ENCODE peak calls at places on chromosomes 6 and 20, in eight cellular contexts. Z is epithelial cell of proximal tubule, Q is AG09309, G is cardiac muscle cell, U is tibial nerve, N is esophagus squamous epithelium, L is RWPE1, C is AG09319. P is an unnamed sample.

GRCh38 chr20:25739615-25740320 is 43.1 kb upstream of the ZNF337 start:
- DNase-seq in Q (no peak), C (no peak), G (peak), N (no peak), L (peak), U (no peak), Z (no peak), P (no peak)

GRCh38 chr6:105968230-105968954 is 117.7 kb upstream of the PRDM1 start:
- DNase-seq in Q (no peak), N (no peak), G (no peak), C (no peak), L (no peak), Z (no peak), U (no peak), P (no peak)

GRCh38 chr20:61720348-61720696 is 345.4 kb downstream of the TAF4 start:
- DNase-seq in U (no peak), C (no peak), L (no peak), N (no peak), G (no peak), Z (no peak), Q (no peak), P (no peak)

GRCh38 chr6:18186033-18186432 is 30.8 kb downstream of the KDM1B start:
- DNase-seq in Z (no peak), U (no peak), L (no peak), C (no peak), N (no peak), Q (no peak), G (peak), P (no peak)

GRCh38 chr6:23228439-23229024 is 659.2 kb downstream of the HDGFL1 start:
- DNase-seq in N (no peak), C (no peak), Z (no peak), G (no peak), U (no peak), Q (no peak), L (no peak), P (no peak)

GRCh38 chr6:82686719-82687118 is 323.1 kb downstream of the TPBG start:
- DNase-seq in Q (no peak), N (no peak), L (no peak), U (no peak), C (no peak), G (no peak), Z (no peak), P (no peak)

GRCh38 chr6:41336824-41337223 is 1.4 kb downstream of the NCR2 start:
- DNase-seq in L (no peak), G (no peak), U (no peak), C (no peak), Z (no peak), N (no peak), Q (no peak), P (no peak)

GRCh38 chr20:10739575-10739974 is 65.8 kb upstream of the JAG1 start:
- DNase-seq in N (no peak), U (no peak), L (peak), Z (no peak), G (peak), C (no peak), Q (no peak), P (no peak)

GRCh38 chr6:33702345-33702977 is 9.0 kb downstream of the UQCC2 start:
- DNase-seq in L (no peak), U (no peak), N (no peak), G (peak), Q (peak), C (no peak), Z (no peak), P (peak)

GRCh38 chr6:29887330-29887818 is 55.0 kb upstream of the HLA-A start:
- DNase-seq in Z (no peak), N (no peak), Q (no peak), G (peak), L (peak), C (no peak), U (peak), P (no peak)

GRCh38 chr6:26086214-26086613 is 1.0 kb upstream of the HFE start:
- DNase-seq in G (no peak), U (no peak), C (no peak), L (no peak), N (no peak), Q (no peak), Z (no peak), P (no peak)

GRCh38 chr6:26092443-26092842 is 5.2 kb downstream of the HFE start:
- DNase-seq in L (no peak), C (no peak), Z (no peak), Q (no peak), G (no peak), U (no peak), N (no peak), P (no peak)

GRCh38 chr6:26088344-26088743 is 1.1 kb downstream of the HFE start:
- DNase-seq in N (no peak), C (no peak), G (no peak), Q (no peak), Z (no peak), U (no peak), L (no peak), P (no peak)

GRCh38 chr6:26089272-26089671 is 2.0 kb downstream of the HFE start:
- DNase-seq in Z (no peak), C (no peak), N (no peak), G (peak), U (no peak), Q (no peak), L (no peak), P (no peak)

GRCh38 chr6:26087284-26088115 is at the start of gene HFE:
- DNase-seq in Z (no peak), C (no peak), L (peak), G (peak), U (no peak), Q (no peak), N (no peak), P (peak)
- TF ChIP-seq CTCF in Z (peak), C (peak), L (no peak), G (peak), U (no peak), Q (peak), N (no peak), P (no peak)

GRCh38 chr20:43925786-43926185 is 11.1 kb downstream of the TOX2 start:
- DNase-seq in L (no peak), N (no peak), U (no peak), Z (no peak), Q (no peak), G (peak), C (no peak), P (no peak)
- TF ChIP-seq CTCF in L (no peak), N (no peak), U (no peak), Z (no peak), Q (no peak), G (peak), C (peak), P (no peak)

GRCh38 chr20:1119524-1119923 is 1.1 kb downstream of the PSMF1 start:
- DNase-seq in N (no peak), L (no peak), Q (no peak), U (no peak), C (no peak), Z (no peak), G (no peak), P (no peak)

GRCh38 chr20:1119128-1119505 is 715 bp downstream of the PSMF1 start:
- DNase-seq in U (no peak), L (no peak), N (no peak), C (no peak), Z (no peak), Q (no peak), G (no peak), P (no peak)

GRCh38 chr20:1118004-1118335 is 432 bp upstream of the PSMF1 start:
- DNase-seq in Z (no peak), N (no peak), G (no peak), C (no peak), Q (no peak), L (no peak), U (no peak), P (no peak)

GRCh38 chr20:1121439-1121838 is 3.0 kb downstream of the PSMF1 start:
- DNase-seq in N (no peak), C (no peak), U (no peak), Q (no peak), Z (no peak), L (no peak), G (peak), P (no peak)

DNA sequence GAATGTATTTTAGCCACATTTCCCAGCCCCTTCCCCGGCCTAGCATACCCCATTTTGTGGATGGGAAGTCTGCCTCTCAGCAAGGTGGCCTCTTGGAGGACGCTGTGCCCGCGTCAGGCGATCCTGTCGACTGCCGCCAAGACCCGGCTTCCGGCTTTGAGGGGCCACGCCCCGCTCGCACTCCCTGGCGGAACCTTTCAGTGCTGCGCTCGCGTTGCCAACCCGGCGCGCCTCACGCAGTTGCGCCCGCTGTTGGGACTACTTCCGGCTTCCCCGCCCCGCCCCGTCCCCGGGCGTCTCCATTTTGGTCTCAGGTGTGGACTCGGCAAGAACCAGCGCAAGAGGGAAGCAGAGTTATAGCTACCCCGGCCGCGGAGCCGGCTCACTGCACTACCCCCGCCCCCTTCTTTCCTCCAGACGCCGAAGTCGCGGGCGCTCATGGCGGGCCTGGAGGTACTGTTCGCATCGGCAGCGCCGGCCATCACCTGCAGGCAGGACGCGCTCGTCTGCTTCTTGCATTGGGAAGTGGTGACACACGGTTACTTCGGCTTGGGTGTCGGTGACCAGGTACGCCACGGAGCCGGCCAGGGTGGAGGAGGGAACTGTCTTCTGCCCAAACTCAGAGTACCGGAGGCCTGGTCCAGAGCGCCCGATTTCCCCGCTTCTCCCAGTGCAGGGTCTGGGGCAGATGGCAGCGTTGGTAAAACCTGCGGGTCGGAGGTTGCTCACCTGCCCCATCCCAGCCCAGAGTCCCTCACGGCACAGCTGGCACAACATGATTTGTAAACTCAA is at the start of gene PSMF1:
- DNase-seq in N (peak), U (peak), C (peak), Q (peak), G (peak), L (peak), Z (peak), P (peak)
- TF ChIP-seq CTCF in N (no peak), U (no peak), C (no peak), Q (no peak), G (no peak), L (no peak), Z (no peak), P (no peak)

DNA sequence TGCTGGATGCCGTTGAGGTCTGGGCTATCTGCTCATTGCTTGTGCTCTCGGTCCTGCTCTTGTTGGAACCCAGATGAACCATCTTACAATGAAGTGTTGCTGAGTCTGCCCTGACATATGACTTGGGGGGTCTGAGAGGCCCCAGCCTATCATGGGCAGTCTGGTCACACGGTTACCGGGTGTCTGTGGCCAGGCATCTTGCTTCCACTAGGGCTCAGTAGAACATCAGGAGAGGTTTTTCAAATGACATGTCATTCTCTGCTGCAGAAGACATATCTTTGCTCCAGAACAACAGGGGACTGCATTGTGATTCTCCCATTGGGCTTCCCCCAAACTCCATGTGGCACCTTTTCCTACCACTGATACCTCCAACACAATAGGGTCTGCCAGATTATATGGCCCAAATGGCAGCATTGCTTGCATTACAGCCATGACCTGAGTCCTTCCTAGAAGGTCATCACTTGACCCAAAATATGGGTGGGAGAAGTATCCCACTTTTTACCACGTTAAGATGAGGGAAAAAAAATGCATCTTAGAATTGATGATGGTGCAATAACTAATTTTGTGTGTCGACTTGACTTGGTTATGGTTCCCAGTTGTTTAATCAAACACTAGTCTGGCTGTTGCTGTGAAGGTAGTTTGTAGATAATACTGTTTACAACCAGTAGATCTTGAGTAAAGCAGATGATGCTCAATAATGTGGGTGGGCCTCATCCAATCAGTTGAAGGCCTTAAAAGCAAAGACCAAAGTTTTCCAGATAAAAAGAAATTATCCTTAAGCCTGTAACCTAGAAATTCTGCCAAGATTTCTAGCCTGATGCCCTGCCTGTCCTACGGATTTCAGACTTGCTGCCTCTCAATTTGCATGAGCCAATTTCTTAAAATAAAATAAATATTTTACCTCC is 241.0 kb downstream of the QKI start:
- DNase-seq in L (no peak), G (no peak), N (no peak), Z (no peak), U (no peak), C (no peak), Q (no peak), P (no peak)
- TF ChIP-seq CTCF in L (no peak), G (no peak), N (no peak), Z (no peak), U (no peak), C (no peak), Q (no peak), P (no peak)